ENCODE peak calls at places on chromosome 5, in eight cellular contexts. K, O, R, C, J, I, S and V are unnamed samples.

GRCh38 chr5:122774861-122775712 is at the start of gene SNX2:
- DNase-seq in I (peak), S (peak), C (peak), K (peak), O (peak), J (peak), R (peak), V (peak)

GRCh38 chr5:55554879-55555278 is 20.1 kb upstream of the PLPP1 start:
- DNase-seq in I (no peak), C (no peak), J (no peak), R (no peak), O (no peak), K (no peak), S (no peak), V (no peak)

GRCh38 chr5:42944989-42945388 is 95.1 kb downstream of the ANXA2R start:
- DNase-seq in I (peak), C (no peak), K (no peak), J (no peak), R (no peak), S (no peak), O (no peak), V (no peak)

GRCh38 chr5:115097236-115097635 is 72.5 kb downstream of the TRIM36 start:
- DNase-seq in R (no peak), J (no peak), S (no peak), I (no peak), K (no peak), C (no peak), O (no peak), V (no peak)

GRCh38 chr5:140855772-140856674 is at the start of gene PCDHA10:
- DNase-seq in I (peak), S (no peak), R (peak), O (no peak), C (no peak), J (peak), K (no peak), V (no peak)

GRCh38 chr5:14505310-14506140 is 76.1 kb upstream of the OTULINL start:
- DNase-seq in K (no peak), I (no peak), S (no peak), C (no peak), R (no peak), O (peak), J (peak), V (no peak)

GRCh38 chr5:28398185-28398584 is 1359.8 kb upstream of the CDH9 start:
- DNase-seq in I (no peak), R (no peak), J (no peak), K (no peak), S (no peak), C (no peak), O (no peak), V (no peak)

GRCh38 chr5:115069087-115069968 is 100.4 kb downstream of the TRIM36 start:
- DNase-seq in C (no peak), J (peak), S (no peak), O (peak), K (peak), R (no peak), I (peak), V (no peak)

GRCh38 chr5:140189977-140190867 is 15.2 kb downstream of the CYSTM1 start:
- DNase-seq in J (no peak), R (no peak), I (no peak), K (no peak), S (no peak), O (peak), C (no peak), V (no peak)

GRCh38 chr5:90347462-90347861 is 62.1 kb downstream of the CETN3 start:
- DNase-seq in S (no peak), J (no peak), I (no peak), K (no peak), O (no peak), R (no peak), C (no peak), V (no peak)

GRCh38 chr5:173833200-173833599 is 54.9 kb upstream of the CPEB4 start:
- DNase-seq in O (no peak), R (no peak), C (no peak), S (no peak), I (no peak), J (no peak), K (no peak), V (no peak)

GRCh38 chr5:375921-376871 is 54.7 kb downstream of the AHRR start:
- DNase-seq in K (no peak), C (no peak), O (no peak), S (peak), I (no peak), R (no peak), J (peak), V (no peak)

GRCh38 chr5:68817696-68818695 is 275.8 kb upstream of the SLC30A5 start:
- DNase-seq in I (no peak), R (no peak), S (no peak), J (peak), K (no peak), C (no peak), O (no peak), V (no peak)

GRCh38 chr5:76733049-76733417 is 17.1 kb downstream of the F2R start:
- DNase-seq in K (no peak), R (no peak), I (no peak), O (no peak), C (no peak), J (no peak), S (no peak), V (peak)

GRCh38 chr5:23139338-23140171 is 286.4 kb upstream of the CDH12 start:
- DNase-seq in I (peak), S (no peak), J (peak), O (no peak), C (no peak), R (peak), K (no peak), V (no peak)

GRCh38 chr5:17243287-17244063 is 26.0 kb downstream of the BASP1 start:
- DNase-seq in J (no peak), O (no peak), C (no peak), K (no peak), S (no peak), I (no peak), R (no peak), V (no peak)

GRCh38 chr5:43042176-43042625 is 2.1 kb upstream of the ANXA2R start:
- DNase-seq in S (peak), O (peak), I (peak), C (peak), K (peak), J (peak), R (peak), V (peak)